ENCODE peak calls at places on chromosomes 1 and 21, in seven cellular contexts. H is left cardiac atrium; X is GM04504; Q is H1; O is HTR-8/SVneo; D is stimulated activated CD4-positive, alpha-beta T cell treated with anti-CD3 and anti-CD28 coated beads, Interleukin-1b, Interleukin-23, amount 100 ng/mL, for 24 hours; B is GM03348. L is an unnamed sample.

GRCh38 chr1:10617931-10618885 is 143.5 kb downstream of the PEX14 start:
- DNase-seq in H (no peak), X (no peak), Q (no peak), O (no peak), D (no peak), B (no peak), L (no peak)

GRCh38 chr1:206700445-206701036 is 15.8 kb downstream of the MAPKAPK2 start:
- DNase-seq in H (no peak), X (no peak), Q (no peak), O (no peak), D (no peak), B (no peak), L (no peak)

GRCh38 chr1:224287714-224288113 is 42.3 kb downstream of the NVL start:
- DNase-seq in H (no peak), X (no peak), Q (no peak), O (no peak), D (no peak), B (no peak), L (no peak)

GRCh38 chr1:51253691-51254090 is 17.6 kb downstream of the RNF11 start:
- DNase-seq in H (no peak), X (no peak), Q (no peak), O (no peak), D (no peak), B (no peak), L (no peak)

GRCh38 chr1:160117709-160118183 is 2.2 kb downstream of the ATP1A2 start:
- DNase-seq in H (no peak), X (no peak), Q (no peak), O (no peak), D (no peak), B (peak; percentile 56), L (peak; percentile 79)

GRCh38 chr1:203512830-203513578 is 19.1 kb downstream of the OPTC start:
- DNase-seq in H (peak; percentile 61), X (peak; percentile 92), Q (peak; percentile 49), O (peak; percentile 91), D (peak; percentile 38), B (peak; percentile 93), L (peak; percentile 94)

GRCh38 chr1:186761358-186761757 is 67.4 kb upstream of the PLA2G4A start:
- DNase-seq in H (no peak), X (no peak), Q (no peak), O (no peak), D (no peak), B (no peak), L (no peak)

GRCh38 chr21:18164933-18165332 is 79.7 kb upstream of the CHODL start:
- DNase-seq in H (no peak), X (no peak), Q (no peak), O (no peak), D (no peak), B (no peak), L (no peak)

GRCh38 chr1:161921491-161921890 is 102.2 kb downstream of the OLFML2B start:
- DNase-seq in H (no peak), X (no peak), Q (no peak), O (no peak), D (no peak), B (no peak), L (no peak)

GRCh38 chr1:161486806-161487482 is 18.3 kb upstream of the FCGR2A start:
- DNase-seq in H (no peak), X (peak; percentile 26), Q (no peak), O (peak; percentile 48), D (no peak), B (peak; percentile 74), L (peak; percentile 62)

GRCh38 chr1:185565314-185565713 is 168.9 kb upstream of the HMCN1 start:
- DNase-seq in H (no peak), X (peak; percentile 38), Q (no peak), O (peak; percentile 79), D (no peak), B (peak; percentile 19), L (peak; percentile 43)

GRCh38 chr1:10898921-10899320 is 102.5 kb upstream of the CASZ1 start:
- DNase-seq in H (no peak), X (no peak), Q (no peak), O (no peak), D (no peak), B (no peak), L (no peak)

GRCh38 chr1:192807221-192807967 is 1.4 kb upstream of the RGS2 start:
- DNase-seq in H (no peak), X (no peak), Q (no peak), O (no peak), D (no peak), B (peak; percentile 10), L (no peak)

GRCh38 chr1:29708818-29709710 is 472.7 kb downstream of the PTPRU start:
- DNase-seq in H (no peak), X (peak; percentile 51), Q (no peak), O (peak; percentile 45), D (no peak), B (peak; percentile 59), L (peak; percentile 63)

GRCh38 chr1:18513995-18514394 is 33.3 kb downstream of the KLHDC7A start:
- DNase-seq in H (no peak), X (no peak), Q (no peak), O (no peak), D (no peak), B (no peak), L (no peak)

GRCh38 chr1:231606712-231607111 is 19.9 kb upstream of the DISC1 start:
- DNase-seq in H (no peak), X (no peak), Q (no peak), O (no peak), D (no peak), B (peak; percentile 34), L (peak; percentile 53)

GRCh38 chr1:86906419-86906818 is 7.5 kb downstream of the SELENOF start:
- DNase-seq in H (no peak), X (no peak), Q (no peak), O (no peak), D (no peak), B (no peak), L (no peak)

GRCh38 chr1:224735159-224735558 is 119.0 kb downstream of the CNIH3 start:
- DNase-seq in H (no peak), X (no peak), Q (no peak), O (no peak), D (no peak), B (no peak), L (no peak)

GRCh38 chr1:27940297-27940696 is 5.5 kb downstream of the SMPDL3B start:
- DNase-seq in H (no peak), X (no peak), Q (peak; percentile 73), O (peak; percentile 40), D (peak; percentile 62), B (peak; percentile 55), L (peak; percentile 67)

GRCh38 chr1:203273869-203274602 is 31.3 kb upstream of the BTG2 start:
- DNase-seq in H (peak; percentile 70), X (no peak), Q (no peak), O (no peak), D (no peak), B (no peak), L (no peak)

L was measured in AG20443.